ENCODE peak calls at places on chromosomes 4 and X, in five cellular contexts. O is CD8-positive, alpha-beta T cell; J is stimulated activated CD4-positive, alpha-beta T cell treated with anti-CD3 and anti-CD28 coated beads, Interleukin-2, amount 100 ng/mL, for 4 hours; E is pancreas; L is Calu3. X is an unnamed sample.

GRCh38 chr4:146243141-146243882 is 29.0 kb downstream of the REELD1 start:
- DNase-seq in O (peak), J (peak), E (no peak), L (no peak), X (no peak)

GRCh38 chr4:83356899-83357661 is 22.4 kb upstream of the HPSE start:
- DNase-seq in O (no peak), J (no peak), E (no peak), L (no peak), X (no peak)

GRCh38 chrX:123256378-123256777 is 72.3 kb downstream of the GRIA3 start:
- DNase-seq in O (no peak), J (no peak), E (no peak), L (no peak), X (no peak)

GRCh38 chrX:37998586-37999267 is 7.6 kb upstream of the SYTL5 start:
- DNase-seq in O (no peak), J (no peak), E (no peak), L (no peak), X (no peak)

GRCh38 chr4:157014621-157015591 is 43.3 kb upstream of the PDGFC start:
- DNase-seq in O (no peak), J (no peak), E (no peak), L (peak), X (no peak)

GRCh38 chr4:10063544-10064300 is 42.4 kb upstream of the SLC2A9 start:
- DNase-seq in O (no peak), J (no peak), E (peak), L (peak), X (no peak)

GRCh38 chr4:71188197-71188625 is 150.6 kb upstream of the SLC4A4 start:
- DNase-seq in O (no peak), J (no peak), E (no peak), L (no peak), X (no peak)

GRCh38 chrX:41300758-41301437 is 33.1 kb upstream of the DDX3X start:
- DNase-seq in O (no peak), J (no peak), E (no peak), L (no peak), X (no peak)

GRCh38 chr4:111778543-111778942 is 366.7 kb upstream of the FAM241A start:
- DNase-seq in O (no peak), J (no peak), E (no peak), L (no peak), X (no peak)

GRCh38 chrX:48957477-48957826 is at the start of gene OTUD5:
- DNase-seq in O (peak), J (peak), E (peak), L (peak), X (peak)

GRCh38 chr4:125703443-125703842 is 388.7 kb downstream of the FAT4 start:
- DNase-seq in O (no peak), J (no peak), E (no peak), L (no peak), X (no peak)